ENCODE peak calls at places on chromosomes 1 and 21, in eight cellular contexts. One of them, this sample, is unnamed.

GRCh38 chr1:150187560-150187931 is 37.8 kb downstream of the PLEKHO1 start:
- DNase-seq in PC-3: no peak
- DNase-seq in body of pancreas: no peak
- DNase-seq in GM18507: no peak
- DNase-seq in esophagus squamous epithelium: no peak
- DNase-seq in fibroblast of the aortic adventitia: no peak
- DNase-seq in activated effector memory CD4-positive, alpha-beta T cell treated with Interleukin-2 at 50 U/mL for 16 hours: no peak
- DNase-seq in activated T-cell treated with anti-CD3 and anti-CD28 coated beads for 1 hour: no peak
- DNase-seq in this sample: no peak

GRCh38 chr1:23337869-23338268 is 6.2 kb downstream of the HNRNPR start:
- DNase-seq in PC-3: no peak
- DNase-seq in body of pancreas: no peak
- DNase-seq in GM18507: no peak
- DNase-seq in esophagus squamous epithelium: no peak
- DNase-seq in fibroblast of the aortic adventitia: peak; percentile 19
- DNase-seq in activated effector memory CD4-positive, alpha-beta T cell treated with Interleukin-2 at 50 U/mL for 16 hours: no peak
- DNase-seq in activated T-cell treated with anti-CD3 and anti-CD28 coated beads for 1 hour: no peak
- DNase-seq in this sample: no peak

GRCh38 chr21:28636988-28637691 is 355.5 kb downstream of the LTN1 start:
- DNase-seq in PC-3: peak; percentile 96
- DNase-seq in body of pancreas: no peak
- DNase-seq in GM18507: no peak
- DNase-seq in esophagus squamous epithelium: no peak
- DNase-seq in fibroblast of the aortic adventitia: peak; percentile 98
- DNase-seq in activated effector memory CD4-positive, alpha-beta T cell treated with Interleukin-2 at 50 U/mL for 16 hours: no peak
- DNase-seq in activated T-cell treated with anti-CD3 and anti-CD28 coated beads for 1 hour: no peak
- DNase-seq in this sample: no peak

GRCh38 chr1:173507205-173507846 is 30.2 kb downstream of the PRDX6 start:
- DNase-seq in PC-3: peak; percentile 100
- DNase-seq in body of pancreas: no peak
- DNase-seq in GM18507: no peak
- DNase-seq in esophagus squamous epithelium: no peak
- DNase-seq in fibroblast of the aortic adventitia: peak; percentile 47
- DNase-seq in activated effector memory CD4-positive, alpha-beta T cell treated with Interleukin-2 at 50 U/mL for 16 hours: no peak
- DNase-seq in activated T-cell treated with anti-CD3 and anti-CD28 coated beads for 1 hour: no peak
- DNase-seq in this sample: peak; percentile 25

GRCh38 chr1:205317311-205317917 is 4.1 kb downstream of the NUAK2 start:
- DNase-seq in PC-3: peak; percentile 85
- DNase-seq in body of pancreas: peak; percentile 98
- DNase-seq in GM18507: no peak
- DNase-seq in esophagus squamous epithelium: no peak
- DNase-seq in fibroblast of the aortic adventitia: no peak
- DNase-seq in activated effector memory CD4-positive, alpha-beta T cell treated with Interleukin-2 at 50 U/mL for 16 hours: no peak
- DNase-seq in activated T-cell treated with anti-CD3 and anti-CD28 coated beads for 1 hour: no peak
- DNase-seq in this sample: no peak

GRCh38 chr1:21961337-21961736 is 15.5 kb upstream of the CELA3B start:
- DNase-seq in PC-3: no peak
- DNase-seq in body of pancreas: no peak
- DNase-seq in GM18507: no peak
- DNase-seq in esophagus squamous epithelium: no peak
- DNase-seq in fibroblast of the aortic adventitia: no peak
- DNase-seq in activated effector memory CD4-positive, alpha-beta T cell treated with Interleukin-2 at 50 U/mL for 16 hours: no peak
- DNase-seq in activated T-cell treated with anti-CD3 and anti-CD28 coated beads for 1 hour: no peak
- DNase-seq in this sample: no peak

GRCh38 chr1:9724706-9725476 is 73.4 kb downstream of the PIK3CD start:
- DNase-seq in PC-3: peak; percentile 74
- DNase-seq in body of pancreas: peak; percentile 57
- DNase-seq in GM18507: peak; percentile 66
- DNase-seq in esophagus squamous epithelium: no peak
- DNase-seq in fibroblast of the aortic adventitia: peak; percentile 36
- DNase-seq in activated effector memory CD4-positive, alpha-beta T cell treated with Interleukin-2 at 50 U/mL for 16 hours: peak; percentile 58
- DNase-seq in activated T-cell treated with anti-CD3 and anti-CD28 coated beads for 1 hour: peak; percentile 67
- DNase-seq in this sample: peak; percentile 44

GRCh38 chr1:45583666-45584350 is at the start of gene NASP:
- DNase-seq in PC-3: peak; percentile 80
- DNase-seq in body of pancreas: peak; percentile 90
- DNase-seq in GM18507: peak; percentile 76
- DNase-seq in esophagus squamous epithelium: peak; percentile 66
- DNase-seq in fibroblast of the aortic adventitia: peak; percentile 79
- DNase-seq in activated effector memory CD4-positive, alpha-beta T cell treated with Interleukin-2 at 50 U/mL for 16 hours: peak; percentile 91
- DNase-seq in activated T-cell treated with anti-CD3 and anti-CD28 coated beads for 1 hour: peak; percentile 95
- DNase-seq in this sample: peak; percentile 78

GRCh38 chr1:58654322-58654721 is 45.5 kb downstream of the MYSM1 start:
- DNase-seq in PC-3: no peak
- DNase-seq in body of pancreas: no peak
- DNase-seq in GM18507: no peak
- DNase-seq in esophagus squamous epithelium: no peak
- DNase-seq in fibroblast of the aortic adventitia: no peak
- DNase-seq in activated effector memory CD4-positive, alpha-beta T cell treated with Interleukin-2 at 50 U/mL for 16 hours: no peak
- DNase-seq in activated T-cell treated with anti-CD3 and anti-CD28 coated beads for 1 hour: no peak
- DNase-seq in this sample: no peak

GRCh38 chr1:220274122-220274855 is 2.0 kb upstream of the RAB3GAP2 start:
- DNase-seq in PC-3: no peak
- DNase-seq in body of pancreas: no peak
- DNase-seq in GM18507: no peak
- DNase-seq in esophagus squamous epithelium: no peak
- DNase-seq in fibroblast of the aortic adventitia: peak; percentile 70
- DNase-seq in activated effector memory CD4-positive, alpha-beta T cell treated with Interleukin-2 at 50 U/mL for 16 hours: no peak
- DNase-seq in activated T-cell treated with anti-CD3 and anti-CD28 coated beads for 1 hour: no peak
- DNase-seq in this sample: no peak

GRCh38 chr21:21085206-21085605 is 87.0 kb downstream of the NCAM2 start:
- DNase-seq in PC-3: no peak
- DNase-seq in body of pancreas: no peak
- DNase-seq in GM18507: no peak
- DNase-seq in esophagus squamous epithelium: no peak
- DNase-seq in fibroblast of the aortic adventitia: no peak
- DNase-seq in activated effector memory CD4-positive, alpha-beta T cell treated with Interleukin-2 at 50 U/mL for 16 hours: no peak
- DNase-seq in activated T-cell treated with anti-CD3 and anti-CD28 coated beads for 1 hour: no peak
- DNase-seq in this sample: no peak

GRCh38 chr1:35434703-35435102 is 122.5 kb downstream of the KIAA0319L start:
- DNase-seq in PC-3: no peak
- DNase-seq in body of pancreas: no peak
- DNase-seq in GM18507: no peak
- DNase-seq in esophagus squamous epithelium: no peak
- DNase-seq in fibroblast of the aortic adventitia: no peak
- DNase-seq in activated effector memory CD4-positive, alpha-beta T cell treated with Interleukin-2 at 50 U/mL for 16 hours: no peak
- DNase-seq in activated T-cell treated with anti-CD3 and anti-CD28 coated beads for 1 hour: no peak
- DNase-seq in this sample: no peak

GRCh38 chr1:234911787-234912186 is 216.8 kb downstream of the TOMM20 start:
- DNase-seq in PC-3: no peak
- DNase-seq in body of pancreas: no peak
- DNase-seq in GM18507: no peak
- DNase-seq in esophagus squamous epithelium: no peak
- DNase-seq in fibroblast of the aortic adventitia: no peak
- DNase-seq in activated effector memory CD4-positive, alpha-beta T cell treated with Interleukin-2 at 50 U/mL for 16 hours: peak; percentile 22
- DNase-seq in activated T-cell treated with anti-CD3 and anti-CD28 coated beads for 1 hour: peak; percentile 31
- DNase-seq in this sample: no peak

GRCh38 chr1:219149185-219149584 is 24.5 kb upstream of the LYPLAL1 start:
- DNase-seq in PC-3: no peak
- DNase-seq in body of pancreas: no peak
- DNase-seq in GM18507: no peak
- DNase-seq in esophagus squamous epithelium: no peak
- DNase-seq in fibroblast of the aortic adventitia: no peak
- DNase-seq in activated effector memory CD4-positive, alpha-beta T cell treated with Interleukin-2 at 50 U/mL for 16 hours: no peak
- DNase-seq in activated T-cell treated with anti-CD3 and anti-CD28 coated beads for 1 hour: no peak
- DNase-seq in this sample: no peak

GRCh38 chr21:42721341-42721824 is 68.0 kb downstream of the PDE9A start:
- DNase-seq in PC-3: peak; percentile 50
- DNase-seq in body of pancreas: no peak
- DNase-seq in GM18507: no peak
- DNase-seq in esophagus squamous epithelium: no peak
- DNase-seq in fibroblast of the aortic adventitia: peak; percentile 37
- DNase-seq in activated effector memory CD4-positive, alpha-beta T cell treated with Interleukin-2 at 50 U/mL for 16 hours: no peak
- DNase-seq in activated T-cell treated with anti-CD3 and anti-CD28 coated beads for 1 hour: no peak
- DNase-seq in this sample: no peak

GRCh38 chr1:245463392-245464165 is 308.8 kb downstream of the KIF26B start:
- DNase-seq in PC-3: no peak
- DNase-seq in body of pancreas: no peak
- DNase-seq in GM18507: no peak
- DNase-seq in esophagus squamous epithelium: no peak
- DNase-seq in fibroblast of the aortic adventitia: no peak
- DNase-seq in activated effector memory CD4-positive, alpha-beta T cell treated with Interleukin-2 at 50 U/mL for 16 hours: no peak
- DNase-seq in activated T-cell treated with anti-CD3 and anti-CD28 coated beads for 1 hour: no peak
- DNase-seq in this sample: no peak

GRCh38 chr1:209485167-209485566 is 98.3 kb upstream of the CAMK1G start:
- DNase-seq in PC-3: peak; percentile 44
- DNase-seq in body of pancreas: peak; percentile 9
- DNase-seq in GM18507: no peak
- DNase-seq in esophagus squamous epithelium: no peak
- DNase-seq in fibroblast of the aortic adventitia: peak; percentile 25
- DNase-seq in activated effector memory CD4-positive, alpha-beta T cell treated with Interleukin-2 at 50 U/mL for 16 hours: no peak
- DNase-seq in activated T-cell treated with anti-CD3 and anti-CD28 coated beads for 1 hour: no peak
- DNase-seq in this sample: no peak

GRCh38 chr1:101295212-101295611 is 58.4 kb downstream of the S1PR1 start:
- DNase-seq in PC-3: peak; percentile 69
- DNase-seq in body of pancreas: no peak
- DNase-seq in GM18507: no peak
- DNase-seq in esophagus squamous epithelium: no peak
- DNase-seq in fibroblast of the aortic adventitia: no peak
- DNase-seq in activated effector memory CD4-positive, alpha-beta T cell treated with Interleukin-2 at 50 U/mL for 16 hours: no peak
- DNase-seq in activated T-cell treated with anti-CD3 and anti-CD28 coated beads for 1 hour: no peak
- DNase-seq in this sample: no peak

GRCh38 chr1:197444754-197445153 is 176.7 kb downstream of the CRB1 start:
- DNase-seq in PC-3: no peak
- DNase-seq in body of pancreas: no peak
- DNase-seq in GM18507: no peak
- DNase-seq in esophagus squamous epithelium: no peak
- DNase-seq in fibroblast of the aortic adventitia: peak; percentile 12
- DNase-seq in activated effector memory CD4-positive, alpha-beta T cell treated with Interleukin-2 at 50 U/mL for 16 hours: no peak
- DNase-seq in activated T-cell treated with anti-CD3 and anti-CD28 coated beads for 1 hour: no peak
- DNase-seq in this sample: no peak

GRCh38 chr1:155295942-155296267 is 5.3 kb downstream of the PKLR start:
- DNase-seq in PC-3: no peak
- DNase-seq in body of pancreas: no peak
- DNase-seq in GM18507: no peak
- DNase-seq in esophagus squamous epithelium: no peak
- DNase-seq in fibroblast of the aortic adventitia: no peak
- DNase-seq in activated effector memory CD4-positive, alpha-beta T cell treated with Interleukin-2 at 50 U/mL for 16 hours: no peak
- DNase-seq in activated T-cell treated with anti-CD3 and anti-CD28 coated beads for 1 hour: no peak
- DNase-seq in this sample: no peak

GRCh38 chr1:7886346-7886745 is 33.5 kb upstream of the UTS2 start:
- DNase-seq in PC-3: peak; percentile 40
- DNase-seq in body of pancreas: peak; percentile 20
- DNase-seq in GM18507: no peak
- DNase-seq in esophagus squamous epithelium: no peak
- DNase-seq in fibroblast of the aortic adventitia: peak; percentile 35
- DNase-seq in activated effector memory CD4-positive, alpha-beta T cell treated with Interleukin-2 at 50 U/mL for 16 hours: no peak
- DNase-seq in activated T-cell treated with anti-CD3 and anti-CD28 coated beads for 1 hour: no peak
- DNase-seq in this sample: no peak

GRCh38 chr1:14468751-14469150 is 129.7 kb upstream of the KAZN start:
- DNase-seq in PC-3: no peak
- DNase-seq in body of pancreas: no peak
- DNase-seq in GM18507: no peak
- DNase-seq in esophagus squamous epithelium: no peak
- DNase-seq in fibroblast of the aortic adventitia: no peak
- DNase-seq in activated effector memory CD4-positive, alpha-beta T cell treated with Interleukin-2 at 50 U/mL for 16 hours: no peak
- DNase-seq in activated T-cell treated with anti-CD3 and anti-CD28 coated beads for 1 hour: no peak
- DNase-seq in this sample: no peak

GRCh38 chr21:28089599-28090421 is 902.9 kb downstream of the LTN1 start:
- DNase-seq in PC-3: peak; percentile 16
- DNase-seq in body of pancreas: no peak
- DNase-seq in GM18507: no peak
- DNase-seq in esophagus squamous epithelium: no peak
- DNase-seq in fibroblast of the aortic adventitia: peak; percentile 74
- DNase-seq in activated effector memory CD4-positive, alpha-beta T cell treated with Interleukin-2 at 50 U/mL for 16 hours: no peak
- DNase-seq in activated T-cell treated with anti-CD3 and anti-CD28 coated beads for 1 hour: no peak
- DNase-seq in this sample: no peak

GRCh38 chr21:34548782-34549376 is 36.9 kb upstream of the KCNE1 start:
- DNase-seq in PC-3: no peak
- DNase-seq in body of pancreas: no peak
- DNase-seq in GM18507: no peak
- DNase-seq in esophagus squamous epithelium: no peak
- DNase-seq in fibroblast of the aortic adventitia: no peak
- DNase-seq in activated effector memory CD4-positive, alpha-beta T cell treated with Interleukin-2 at 50 U/mL for 16 hours: no peak
- DNase-seq in activated T-cell treated with anti-CD3 and anti-CD28 coated beads for 1 hour: no peak
- DNase-seq in this sample: no peak

GRCh38 chr1:36572142-36572715 is 89.5 kb upstream of the CSF3R start:
- DNase-seq in PC-3: no peak
- DNase-seq in body of pancreas: no peak
- DNase-seq in GM18507: no peak
- DNase-seq in esophagus squamous epithelium: no peak
- DNase-seq in fibroblast of the aortic adventitia: no peak
- DNase-seq in activated effector memory CD4-positive, alpha-beta T cell treated with Interleukin-2 at 50 U/mL for 16 hours: no peak
- DNase-seq in activated T-cell treated with anti-CD3 and anti-CD28 coated beads for 1 hour: no peak
- DNase-seq in this sample: no peak

GRCh38 chr1:5881526-5882222 is 110.6 kb downstream of the NPHP4 start:
- DNase-seq in PC-3: no peak
- DNase-seq in body of pancreas: no peak
- DNase-seq in GM18507: no peak
- DNase-seq in esophagus squamous epithelium: no peak
- DNase-seq in fibroblast of the aortic adventitia: no peak
- DNase-seq in activated effector memory CD4-positive, alpha-beta T cell treated with Interleukin-2 at 50 U/mL for 16 hours: no peak
- DNase-seq in activated T-cell treated with anti-CD3 and anti-CD28 coated beads for 1 hour: no peak
- DNase-seq in this sample: no peak

GRCh38 chr1:113048064-113048463 is 24.9 kb upstream of the LRIG2 start:
- DNase-seq in PC-3: no peak
- DNase-seq in body of pancreas: no peak
- DNase-seq in GM18507: no peak
- DNase-seq in esophagus squamous epithelium: no peak
- DNase-seq in fibroblast of the aortic adventitia: no peak
- DNase-seq in activated effector memory CD4-positive, alpha-beta T cell treated with Interleukin-2 at 50 U/mL for 16 hours: no peak
- DNase-seq in activated T-cell treated with anti-CD3 and anti-CD28 coated beads for 1 hour: no peak
- DNase-seq in this sample: no peak

GRCh38 chr1:159821171-159821867 is 5.4 kb upstream of the SLAMF8 start:
- DNase-seq in PC-3: no peak
- DNase-seq in body of pancreas: no peak
- DNase-seq in GM18507: peak; percentile 20
- DNase-seq in esophagus squamous epithelium: no peak
- DNase-seq in fibroblast of the aortic adventitia: peak; percentile 62
- DNase-seq in activated effector memory CD4-positive, alpha-beta T cell treated with Interleukin-2 at 50 U/mL for 16 hours: no peak
- DNase-seq in activated T-cell treated with anti-CD3 and anti-CD28 coated beads for 1 hour: no peak
- DNase-seq in this sample: no peak

GRCh38 chr1:104468282-104468681 is 718.6 kb downstream of the AMY1C start:
- DNase-seq in PC-3: no peak
- DNase-seq in body of pancreas: no peak
- DNase-seq in GM18507: no peak
- DNase-seq in esophagus squamous epithelium: no peak
- DNase-seq in fibroblast of the aortic adventitia: no peak
- DNase-seq in activated effector memory CD4-positive, alpha-beta T cell treated with Interleukin-2 at 50 U/mL for 16 hours: no peak
- DNase-seq in activated T-cell treated with anti-CD3 and anti-CD28 coated beads for 1 hour: no peak
- DNase-seq in this sample: no peak

GRCh38 chr1:10050611-10051010 is 17.9 kb downstream of the UBE4B start:
- DNase-seq in PC-3: no peak
- DNase-seq in body of pancreas: peak; percentile 19
- DNase-seq in GM18507: no peak
- DNase-seq in esophagus squamous epithelium: no peak
- DNase-seq in fibroblast of the aortic adventitia: no peak
- DNase-seq in activated effector memory CD4-positive, alpha-beta T cell treated with Interleukin-2 at 50 U/mL for 16 hours: no peak
- DNase-seq in activated T-cell treated with anti-CD3 and anti-CD28 coated beads for 1 hour: no peak
- DNase-seq in this sample: no peak